ENCODE peak calls at places on chromosomes 1 and 21, in nine cellular contexts. J is CD4-positive, alpha-beta T cell; V is brain microvascular endothelial cell; I is nephron progenitor cell; C is fibroblast of pulmonary artery; K is kidney; A is kidney epithelial cell; W is fibroblast of lung; R is mesothelial cell of epicardium. P is an unnamed sample.

GRCh38 chr1:100277866-100278265 is 11.8 kb downstream of the RTCA start:
- DNase-seq in J (no peak), V (no peak), I (no peak), C (no peak), K (no peak), A (no peak), W (no peak), R (no peak), P (no peak)

GRCh38 chr1:45221716-45222115 is 15.3 kb upstream of the ZSWIM5 start:
- DNase-seq in J (no peak), V (peak), I (no peak), C (no peak), K (no peak), A (no peak), W (no peak), R (no peak), P (no peak)

GRCh38 chr1:108830119-108831008 is 26.5 kb downstream of the AKNAD1 start:
- DNase-seq in J (no peak), V (peak), I (no peak), C (peak), K (peak), A (no peak), W (peak), R (no peak), P (peak)

GRCh38 chr1:41618066-41618825 is 133.8 kb upstream of the EDN2 start:
- DNase-seq in J (no peak), V (no peak), I (no peak), C (peak), K (peak), A (no peak), W (peak), R (no peak), P (no peak)

GRCh38 chr1:200739499-200740290 is 1.0 kb downstream of the CAMSAP2 start:
- DNase-seq in J (no peak), V (no peak), I (peak), C (no peak), K (no peak), A (no peak), W (no peak), R (no peak), P (peak)

GRCh38 chr1:162285149-162285561 is 91.5 kb downstream of the SPATA46 start:
- DNase-seq in J (no peak), V (no peak), I (no peak), C (no peak), K (peak), A (peak), W (no peak), R (no peak), P (no peak)

GRCh38 chr21:34337741-34338140 is 26.1 kb upstream of the KCNE2 start:
- DNase-seq in J (no peak), V (no peak), I (no peak), C (no peak), K (peak), A (no peak), W (no peak), R (no peak), P (no peak)

GRCh38 chr1:192580351-192580962 is 4.9 kb downstream of the RGS1 start:
- DNase-seq in J (no peak), V (no peak), I (no peak), C (peak), K (no peak), A (peak), W (peak), R (no peak), P (no peak)

GRCh38 chr1:34693081-34693480 is 61.8 kb upstream of the GJB5 start:
- DNase-seq in J (no peak), V (no peak), I (no peak), C (no peak), K (no peak), A (no peak), W (no peak), R (no peak), P (no peak)

GRCh38 chr1:81590171-81590570 is 210.6 kb upstream of the ADGRL2 start:
- DNase-seq in J (no peak), V (peak), I (no peak), C (no peak), K (no peak), A (no peak), W (peak), R (no peak), P (no peak)

GRCh38 chr1:147177611-147178370 is 5.5 kb upstream of the PRKAB2 start:
- DNase-seq in J (no peak), V (no peak), I (no peak), C (peak), K (peak), A (no peak), W (peak), R (no peak), P (no peak)

GRCh38 chr1:168637350-168637991 is 61.1 kb downstream of the XCL1 start:
- DNase-seq in J (no peak), V (no peak), I (no peak), C (peak), K (no peak), A (no peak), W (peak), R (no peak), P (no peak)

GRCh38 chr1:8107897-8108296 is 81.8 kb upstream of the ERRFI1 start:
- DNase-seq in J (no peak), V (no peak), I (no peak), C (no peak), K (no peak), A (no peak), W (no peak), R (no peak), P (no peak)

GRCh38 chr1:167634435-167634834 is 4.4 kb downstream of the RCSD1 start:
- DNase-seq in J (no peak), V (no peak), I (no peak), C (no peak), K (no peak), A (no peak), W (no peak), R (no peak), P (no peak)

GRCh38 chr1:224779491-224780020 is 149.9 kb upstream of the DNAH14 start:
- DNase-seq in J (no peak), V (no peak), I (no peak), C (no peak), K (no peak), A (no peak), W (no peak), R (no peak), P (no peak)

GRCh38 chr1:109369167-109369746 is 28.5 kb downstream of the SORT1 start:
- DNase-seq in J (no peak), V (peak), I (no peak), C (no peak), K (no peak), A (no peak), W (no peak), R (no peak), P (no peak)

GRCh38 chr1:48028218-48028804 is 31.1 kb upstream of the TRABD2B start:
- DNase-seq in J (no peak), V (no peak), I (no peak), C (no peak), K (no peak), A (no peak), W (no peak), R (no peak), P (no peak)

GRCh38 chr1:46461017-46461808 is 28.4 kb upstream of the DMBX1 start:
- DNase-seq in J (no peak), V (no peak), I (no peak), C (no peak), K (no peak), A (no peak), W (no peak), R (no peak), P (no peak)

GRCh38 chr1:244088161-244088560 is 37.1 kb downstream of the ZBTB18 start:
- DNase-seq in J (no peak), V (no peak), I (no peak), C (no peak), K (no peak), A (no peak), W (no peak), R (no peak), P (no peak)

GRCh38 chr1:200206340-200206739 is 178.8 kb downstream of the NR5A2 start:
- DNase-seq in J (no peak), V (peak), I (no peak), C (peak), K (no peak), A (peak), W (peak), R (no peak), P (no peak)

GRCh38 chr1:53410100-53410541 is 49.1 kb upstream of the DMRTB1 start:
- DNase-seq in J (no peak), V (peak), I (peak), C (no peak), K (no peak), A (no peak), W (no peak), R (no peak), P (no peak)

GRCh38 chr1:224721000-224721399 is 104.9 kb downstream of the CNIH3 start:
- DNase-seq in J (no peak), V (no peak), I (no peak), C (no peak), K (no peak), A (no peak), W (no peak), R (no peak), P (no peak)

GRCh38 chr21:33308586-33309490 is 15.9 kb upstream of the IFNAR1 start:
- DNase-seq in J (no peak), V (no peak), I (no peak), C (peak), K (no peak), A (no peak), W (peak), R (no peak), P (no peak)

GRCh38 chr1:232163533-232163932 is 466.4 kb downstream of the SIPA1L2 start:
- DNase-seq in J (no peak), V (no peak), I (no peak), C (no peak), K (no peak), A (no peak), W (no peak), R (no peak), P (no peak)

GRCh38 chr1:8571200-8571984 is 246.0 kb downstream of the RERE start:
- DNase-seq in J (no peak), V (peak), I (no peak), C (peak), K (no peak), A (no peak), W (peak), R (no peak), P (no peak)

GRCh38 chr1:240888039-240888786 is 276.3 kb upstream of the GREM2 start:
- DNase-seq in J (no peak), V (no peak), I (peak), C (peak), K (no peak), A (peak), W (peak), R (peak), P (no peak)

GRCh38 chr21:32956257-32956656 is 69.5 kb upstream of the OLIG2 start:
- DNase-seq in J (no peak), V (no peak), I (no peak), C (no peak), K (no peak), A (no peak), W (no peak), R (no peak), P (no peak)

GRCh38 chr1:90396917-90397316 is 320.2 kb downstream of the BARHL2 start:
- DNase-seq in J (no peak), V (no peak), I (no peak), C (no peak), K (no peak), A (no peak), W (no peak), R (no peak), P (no peak)

GRCh38 chr1:201769966-201770365 is 59.0 kb upstream of the IPO9 start:
- DNase-seq in J (no peak), V (peak), I (no peak), C (peak), K (no peak), A (no peak), W (peak), R (no peak), P (no peak)

GRCh38 chr21:31117046-31117916 is 79.0 kb upstream of the KRTAP19-8 start:
- DNase-seq in J (no peak), V (peak), I (no peak), C (peak), K (no peak), A (peak), W (peak), R (no peak), P (no peak)

GRCh38 chr1:246971322-246971721 is 36.5 kb downstream of the ZNF695 start:
- DNase-seq in J (peak), V (peak), I (no peak), C (peak), K (no peak), A (no peak), W (peak), R (no peak), P (no peak)

GRCh38 chr1:93846151-93846928 is 32.7 kb downstream of the DNTTIP2 start:
- DNase-seq in J (peak), V (peak), I (peak), C (peak), K (peak), A (no peak), W (peak), R (peak), P (peak)

GRCh38 chr1:154936416-154937050 is at the start of gene PMVK:
- DNase-seq in J (peak), V (peak), I (peak), C (peak), K (peak), A (peak), W (peak), R (peak), P (peak)

GRCh38 chr1:154749078-154749760 is 120.9 kb downstream of the KCNN3 start:
- DNase-seq in J (no peak), V (peak), I (no peak), C (peak), K (no peak), A (no peak), W (no peak), R (no peak), P (no peak)

GRCh38 chr1:229699613-229700242 is 73.7 kb downstream of the URB2 start:
- DNase-seq in J (no peak), V (no peak), I (no peak), C (no peak), K (no peak), A (no peak), W (peak), R (no peak), P (no peak)

GRCh38 chr1:164559342-164560070 is 522 bp downstream of the PBX1 start:
- DNase-seq in J (no peak), V (no peak), I (peak), C (peak), K (peak), A (no peak), W (no peak), R (peak), P (no peak)

GRCh38 chr1:181423301-181423918 is 59.9 kb upstream of the CACNA1E start:
- DNase-seq in J (peak), V (peak), I (peak), C (peak), K (no peak), A (no peak), W (peak), R (no peak), P (no peak)

GRCh38 chr1:200173097-200173629 is 145.7 kb downstream of the NR5A2 start:
- DNase-seq in J (no peak), V (no peak), I (no peak), C (no peak), K (no peak), A (no peak), W (no peak), R (no peak), P (no peak)

DNA sequence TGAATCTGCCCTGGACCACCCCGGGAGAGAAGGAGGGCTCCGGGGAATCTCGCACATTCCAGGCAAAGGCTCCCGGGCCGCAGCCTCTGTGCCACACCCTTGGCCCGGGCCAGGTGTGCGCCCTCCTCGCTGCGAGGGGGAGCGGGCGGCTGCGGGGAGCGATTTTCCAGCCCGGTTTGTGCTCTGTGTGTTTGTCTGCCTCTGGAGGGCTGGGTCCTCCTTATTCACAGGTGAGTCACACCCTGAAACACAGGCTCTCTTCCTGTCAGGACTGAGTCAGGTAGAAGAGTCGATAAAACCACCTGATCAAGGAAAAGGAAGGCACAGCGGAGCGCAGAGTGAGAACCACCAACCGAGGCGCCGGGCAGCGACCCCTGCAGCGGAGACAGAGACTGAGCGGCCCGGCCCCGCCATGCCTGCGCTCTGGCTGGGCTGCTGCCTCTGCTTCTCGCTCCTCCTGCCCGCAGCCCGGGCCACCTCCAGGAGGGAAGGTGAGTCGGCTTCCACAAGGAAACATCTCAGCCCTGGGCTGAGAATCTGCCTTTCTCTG is at the start of gene LAMC2:
- DNase-seq in J (no peak), V (peak), I (peak), C (no peak), K (peak), A (peak), W (no peak), R (peak), P (no peak)
- TF ChIP-seq CTCF in J (no peak), V (peak), I (peak), C (no peak), K (peak), A (peak), W (no peak), R (no peak), P (no peak)

GRCh38 chr1:198350456-198350855 is 190.0 kb downstream of the ATP6V1G3 start:
- DNase-seq in J (no peak), V (no peak), I (no peak), C (no peak), K (no peak), A (no peak), W (no peak), R (no peak), P (no peak)
- TF ChIP-seq CTCF in J (no peak), V (peak), I (no peak), C (peak), K (no peak), A (peak), W (no peak), R (no peak), P (no peak)

GRCh38 chr1:43074244-43074643 is 97.8 kb downstream of the EBNA1BP2 start:
- DNase-seq in J (no peak), V (no peak), I (no peak), C (no peak), K (no peak), A (no peak), W (no peak), R (no peak), P (no peak)
- TF ChIP-seq CTCF in J (no peak), V (peak), I (no peak), C (no peak), K (no peak), A (peak), W (no peak), R (no peak), P (no peak)

GRCh38 chr21:26934383-26934782 is 32.5 kb downstream of the ADAMTS5 start:
- DNase-seq in J (no peak), V (no peak), I (no peak), C (no peak), K (peak), A (no peak), W (no peak), R (no peak), P (no peak)
- TF ChIP-seq CTCF in J (no peak), V (no peak), I (no peak), C (no peak), K (no peak), A (no peak), W (no peak), R (no peak), P (no peak)